ENCODE peak calls at places on chromosome 15, in five cellular contexts. One of them, this sample, is unnamed.
A peak's percentile ranks its signal among the peaks of the same experiment; 100 is the strongest.

GRCh38 chr15:64152507-64153387 is 1.2 kb downstream of the SNX22 start:
- DNase-seq in mesenchymal stem cell: peak; percentile 9
- DNase-seq in trophoblast cell: no peak
- DNase-seq in H1: no peak
- DNase-seq in IMR-90: no peak
- DNase-seq in this sample: no peak

GRCh38 chr15:89494941-89495637 is 1.3 kb downstream of the RHCG start:
- DNase-seq in H1: no peak
- DNase-seq in IMR-90: no peak
- DNase-seq in trophoblast cell: peak; percentile 65
- DNase-seq in mesenchymal stem cell: no peak
- DNase-seq in this sample: peak; percentile 32

GRCh38 chr15:80789296-80789695 is 10.1 kb downstream of the CEMIP start:
- DNase-seq in IMR-90: peak; percentile 78
- DNase-seq in trophoblast cell: peak; percentile 51
- DNase-seq in H1: no peak
- DNase-seq in mesenchymal stem cell: peak; percentile 30
- DNase-seq in this sample: no peak

GRCh38 chr15:72353266-72353665 is 22.5 kb downstream of the HEXA start:
- DNase-seq in trophoblast cell: peak; percentile 95
- DNase-seq in H1: no peak
- DNase-seq in mesenchymal stem cell: peak; percentile 33
- DNase-seq in IMR-90: peak; percentile 58
- DNase-seq in this sample: no peak

GRCh38 chr15:38626443-38627050 is 61.9 kb upstream of the RASGRP1 start:
- DNase-seq in IMR-90: no peak
- DNase-seq in H1: no peak
- DNase-seq in mesenchymal stem cell: no peak
- DNase-seq in trophoblast cell: no peak
- DNase-seq in this sample: no peak

GRCh38 chr15:91694829-91695205 is 158.7 kb upstream of the SLCO3A1 start:
- DNase-seq in mesenchymal stem cell: no peak
- DNase-seq in IMR-90: peak; percentile 47
- DNase-seq in H1: no peak
- DNase-seq in trophoblast cell: peak; percentile 85
- DNase-seq in this sample: no peak

GRCh38 chr15:72782993-72783562 is 480 bp downstream of the ADPGK start:
- DNase-seq in mesenchymal stem cell: peak; percentile 88
- DNase-seq in trophoblast cell: peak; percentile 44
- DNase-seq in H1: no peak
- DNase-seq in IMR-90: peak; percentile 27
- DNase-seq in this sample: no peak

GRCh38 chr15:63348392-63348791 is 33.3 kb downstream of the CA12 start:
- DNase-seq in trophoblast cell: no peak
- DNase-seq in IMR-90: peak; percentile 63
- DNase-seq in mesenchymal stem cell: peak; percentile 41
- DNase-seq in H1: no peak
- DNase-seq in this sample: no peak

GRCh38 chr15:71199384-71200351 is 84.4 kb downstream of the THSD4 start:
- DNase-seq in H1: no peak
- DNase-seq in IMR-90: peak; percentile 50
- DNase-seq in trophoblast cell: no peak
- DNase-seq in mesenchymal stem cell: peak; percentile 2
- DNase-seq in this sample: no peak

GRCh38 chr15:57654136-57654845 is 52.2 kb upstream of the POLR2M start:
- DNase-seq in trophoblast cell: peak; percentile 44
- DNase-seq in mesenchymal stem cell: no peak
- DNase-seq in H1: no peak
- DNase-seq in IMR-90: peak; percentile 27
- DNase-seq in this sample: no peak

GRCh38 chr15:83204697-83205096 is 2.9 kb downstream of the HDGFL3 start:
- DNase-seq in IMR-90: no peak
- DNase-seq in H1: no peak
- DNase-seq in trophoblast cell: no peak
- DNase-seq in mesenchymal stem cell: no peak
- DNase-seq in this sample: no peak

GRCh38 chr15:78640840-78641733 is at the start of gene CHRNB4:
- DNase-seq in H1: peak; percentile 62
- DNase-seq in IMR-90: no peak
- DNase-seq in mesenchymal stem cell: peak; percentile 30
- DNase-seq in trophoblast cell: peak; percentile 45
- DNase-seq in this sample: peak; percentile 73

GRCh38 chr15:29636140-29636539 is 186.1 kb downstream of the TJP1 start:
- DNase-seq in H1: no peak
- DNase-seq in mesenchymal stem cell: no peak
- DNase-seq in trophoblast cell: no peak
- DNase-seq in IMR-90: no peak
- DNase-seq in this sample: no peak

GRCh38 chr15:51298656-51299055 is 39.7 kb downstream of the CYP19A1 start:
- DNase-seq in mesenchymal stem cell: no peak
- DNase-seq in H1: no peak
- DNase-seq in IMR-90: no peak
- DNase-seq in trophoblast cell: no peak
- DNase-seq in this sample: no peak

GRCh38 chr15:90211440-90212168 is 10.5 kb downstream of the SEMA4B start:
- DNase-seq in H1: no peak
- DNase-seq in mesenchymal stem cell: peak; percentile 57
- DNase-seq in trophoblast cell: no peak
- DNase-seq in IMR-90: peak; percentile 67
- DNase-seq in this sample: no peak

GRCh38 chr15:63133786-63134185 is 12.1 kb downstream of the LACTB start:
- DNase-seq in IMR-90: peak; percentile 75
- DNase-seq in H1: no peak
- DNase-seq in trophoblast cell: no peak
- DNase-seq in mesenchymal stem cell: peak; percentile 45
- DNase-seq in this sample: no peak

GRCh38 chr15:91022075-91022831 is at the start of gene VPS33B:
- DNase-seq in mesenchymal stem cell: peak; percentile 89
- DNase-seq in IMR-90: peak; percentile 80
- DNase-seq in trophoblast cell: peak; percentile 84
- DNase-seq in H1: peak; percentile 68
- DNase-seq in this sample: peak; percentile 79

GRCh38 chr15:41115088-41115651 is 910 bp downstream of the INO80 start:
- DNase-seq in IMR-90: peak; percentile 35
- DNase-seq in mesenchymal stem cell: peak; percentile 69
- DNase-seq in H1: no peak
- DNase-seq in trophoblast cell: peak; percentile 46
- DNase-seq in this sample: peak; percentile 38

GRCh38 chr15:96893159-96893906 is 562.8 kb downstream of the NR2F2 start:
- DNase-seq in IMR-90: no peak
- DNase-seq in H1: no peak
- DNase-seq in mesenchymal stem cell: peak; percentile 58
- DNase-seq in trophoblast cell: peak; percentile 18
- DNase-seq in this sample: peak; percentile 43

GRCh38 chr15:29449136-29449535 is 179.5 kb upstream of the NSMCE3 start:
- DNase-seq in IMR-90: no peak
- DNase-seq in trophoblast cell: peak; percentile 29
- DNase-seq in mesenchymal stem cell: no peak
- DNase-seq in H1: no peak
- DNase-seq in this sample: peak; percentile 42

GRCh38 chr15:46088486-46089437 is 453.9 kb downstream of the SQOR start:
- DNase-seq in trophoblast cell: no peak
- DNase-seq in IMR-90: peak; percentile 49
- DNase-seq in H1: no peak
- DNase-seq in mesenchymal stem cell: peak; percentile 1
- DNase-seq in this sample: no peak

GRCh38 chr15:56765252-56765651 is 31.9 kb upstream of the ZNF280D start:
- DNase-seq in mesenchymal stem cell: peak; percentile 26
- DNase-seq in trophoblast cell: no peak
- DNase-seq in IMR-90: peak; percentile 80
- DNase-seq in H1: no peak
- DNase-seq in this sample: no peak

GRCh38 chr15:31758126-31758525 is 272.2 kb upstream of the CHRNA7 start:
- DNase-seq in mesenchymal stem cell: no peak
- DNase-seq in trophoblast cell: no peak
- DNase-seq in IMR-90: peak; percentile 2
- DNase-seq in H1: no peak
- DNase-seq in this sample: no peak

GRCh38 chr15:52503788-52504496 is 24.7 kb downstream of the MYO5A start:
- DNase-seq in mesenchymal stem cell: no peak
- DNase-seq in H1: no peak
- DNase-seq in trophoblast cell: no peak
- DNase-seq in IMR-90: peak; percentile 86
- DNase-seq in this sample: no peak

GRCh38 chr15:71203573-71204444 is 88.5 kb downstream of the THSD4 start:
- DNase-seq in trophoblast cell: no peak
- DNase-seq in IMR-90: peak; percentile 35
- DNase-seq in H1: peak; percentile 84
- DNase-seq in mesenchymal stem cell: no peak
- DNase-seq in this sample: no peak

GRCh38 chr15:93477188-93477587 is 388.2 kb upstream of the RGMA start:
- DNase-seq in IMR-90: no peak
- DNase-seq in H1: peak; percentile 95
- DNase-seq in mesenchymal stem cell: no peak
- DNase-seq in trophoblast cell: no peak
- DNase-seq in this sample: peak; percentile 64

GRCh38 chr15:75659928-75660645 is 12.4 kb downstream of the SNX33 start:
- DNase-seq in mesenchymal stem cell: no peak
- DNase-seq in trophoblast cell: no peak
- DNase-seq in H1: no peak
- DNase-seq in IMR-90: no peak
- DNase-seq in this sample: no peak

GRCh38 chr15:75656813-75657212 is 9.1 kb downstream of the SNX33 start:
- DNase-seq in H1: no peak
- DNase-seq in IMR-90: no peak
- DNase-seq in trophoblast cell: no peak
- DNase-seq in mesenchymal stem cell: no peak
- DNase-seq in this sample: no peak

GRCh38 chr15:75661779-75662140 is 14.0 kb downstream of the SNX33 start:
- DNase-seq in mesenchymal stem cell: no peak
- DNase-seq in trophoblast cell: no peak
- DNase-seq in IMR-90: no peak
- DNase-seq in H1: no peak
- DNase-seq in this sample: no peak

GRCh38 chr15:75661041-75661778 is 13.5 kb downstream of the SNX33 start:
- DNase-seq in mesenchymal stem cell: peak; percentile 96
- DNase-seq in H1: peak; percentile 36
- DNase-seq in trophoblast cell: peak; percentile 77
- DNase-seq in IMR-90: peak; percentile 91
- DNase-seq in this sample: no peak

DNA sequence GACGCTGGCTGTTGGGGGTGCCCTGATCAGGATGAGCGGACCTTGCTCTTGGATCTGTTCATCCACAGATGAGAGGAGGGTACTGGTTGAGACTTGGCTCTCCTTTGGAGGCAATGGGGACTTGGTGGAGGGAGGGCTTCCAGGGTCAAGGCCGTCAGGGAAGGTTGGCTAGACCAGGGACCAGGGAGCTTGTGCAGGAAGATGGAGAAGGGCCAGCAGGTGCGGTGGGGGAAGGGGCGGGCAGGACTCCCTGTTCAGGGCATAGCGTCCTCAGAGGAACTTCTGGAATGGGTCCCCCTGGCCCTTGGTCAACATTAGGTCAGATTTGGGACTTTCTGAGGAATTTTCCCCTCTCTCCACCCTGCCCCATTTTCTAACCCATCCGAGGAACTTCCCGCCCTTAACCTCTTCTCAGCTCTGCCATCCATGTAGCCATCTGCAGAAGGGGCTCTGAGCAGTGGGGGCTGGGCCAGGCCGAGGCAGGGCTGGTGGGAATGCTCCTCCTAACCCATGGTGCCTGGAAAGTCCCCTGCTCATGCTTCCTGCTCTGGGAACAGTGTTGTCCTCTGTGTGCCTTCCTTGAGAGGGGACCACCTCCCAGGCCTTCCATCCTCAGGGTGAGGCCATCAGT is 11.5 kb downstream of the SNX33 start:
- DNase-seq in H1: no peak
- DNase-seq in trophoblast cell: no peak
- DNase-seq in mesenchymal stem cell: no peak
- DNase-seq in IMR-90: no peak
- DNase-seq in this sample: no peak
- H3K4me1 ChIP-seq in H1: peaks cover 3% of the 10 kb centered on the region
- H3K4me1 ChIP-seq in trophoblast cell: peaks cover 13% of the 10 kb centered on the region
- H3K4me1 ChIP-seq in mesenchymal stem cell: peaks cover 40% of the 10 kb centered on the region
- H3K4me1 ChIP-seq in IMR-90: peaks cover 24% of the 10 kb centered on the region
- H3K4me1 ChIP-seq in this sample: no peaks in the 10 kb centered on the region

GRCh38 chr15:40044717-40045571 is 6.0 kb upstream of the SRP14 start:
- DNase-seq in H1: no peak
- DNase-seq in trophoblast cell: peak; percentile 87
- DNase-seq in IMR-90: peak; percentile 76
- DNase-seq in mesenchymal stem cell: peak; percentile 87
- DNase-seq in this sample: peak; percentile 56
- H3K4me3 ChIP-seq in H1: peak overlapping the region; percentile 46
- H3K4me3 ChIP-seq in trophoblast cell: no peak overlapping the region
- H3K4me3 ChIP-seq in IMR-90: no peak overlapping the region
- H3K4me3 ChIP-seq in mesenchymal stem cell: no peak overlapping the region
- H3K4me3 ChIP-seq in this sample: no peak overlapping the region

DNA sequence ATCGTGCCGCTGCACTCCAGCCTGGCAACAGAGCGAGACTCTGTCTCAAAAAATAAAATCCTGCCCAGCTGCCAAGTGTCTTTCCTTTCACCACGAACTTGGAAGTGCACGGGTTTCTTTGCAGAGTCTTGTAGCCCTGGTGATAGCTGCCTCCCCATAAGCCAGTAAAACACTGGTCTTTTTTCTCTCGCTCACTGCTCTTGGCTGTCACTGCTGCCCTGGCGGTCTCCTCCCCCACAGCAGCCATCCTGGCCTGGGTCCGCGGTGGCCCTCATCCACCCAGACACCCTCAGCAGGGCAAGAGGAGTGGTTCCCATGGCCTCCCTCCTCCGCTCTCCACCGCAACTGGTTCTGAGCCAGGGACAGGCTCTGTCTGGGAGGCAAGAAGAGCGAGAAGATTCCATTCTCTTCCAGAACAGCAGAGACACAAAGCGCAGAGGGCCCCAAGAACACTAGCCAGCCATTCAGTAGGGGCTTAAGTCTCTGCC is 44.4 kb downstream of the KLHL25 start:
- DNase-seq in mesenchymal stem cell: no peak
- DNase-seq in H1: no peak
- DNase-seq in IMR-90: peak; percentile 8
- DNase-seq in trophoblast cell: no peak
- DNase-seq in this sample: no peak
- H3K14ac ChIP-seq in mesenchymal stem cell: no peak overlapping the region
- H3K14ac ChIP-seq in H1: no peak overlapping the region
- H3K14ac ChIP-seq in IMR-90: no peak overlapping the region
- H3K14ac ChIP-seq in trophoblast cell: no peak overlapping the region
- H3K14ac ChIP-seq in this sample: peak overlapping the region; percentile 14

DNA sequence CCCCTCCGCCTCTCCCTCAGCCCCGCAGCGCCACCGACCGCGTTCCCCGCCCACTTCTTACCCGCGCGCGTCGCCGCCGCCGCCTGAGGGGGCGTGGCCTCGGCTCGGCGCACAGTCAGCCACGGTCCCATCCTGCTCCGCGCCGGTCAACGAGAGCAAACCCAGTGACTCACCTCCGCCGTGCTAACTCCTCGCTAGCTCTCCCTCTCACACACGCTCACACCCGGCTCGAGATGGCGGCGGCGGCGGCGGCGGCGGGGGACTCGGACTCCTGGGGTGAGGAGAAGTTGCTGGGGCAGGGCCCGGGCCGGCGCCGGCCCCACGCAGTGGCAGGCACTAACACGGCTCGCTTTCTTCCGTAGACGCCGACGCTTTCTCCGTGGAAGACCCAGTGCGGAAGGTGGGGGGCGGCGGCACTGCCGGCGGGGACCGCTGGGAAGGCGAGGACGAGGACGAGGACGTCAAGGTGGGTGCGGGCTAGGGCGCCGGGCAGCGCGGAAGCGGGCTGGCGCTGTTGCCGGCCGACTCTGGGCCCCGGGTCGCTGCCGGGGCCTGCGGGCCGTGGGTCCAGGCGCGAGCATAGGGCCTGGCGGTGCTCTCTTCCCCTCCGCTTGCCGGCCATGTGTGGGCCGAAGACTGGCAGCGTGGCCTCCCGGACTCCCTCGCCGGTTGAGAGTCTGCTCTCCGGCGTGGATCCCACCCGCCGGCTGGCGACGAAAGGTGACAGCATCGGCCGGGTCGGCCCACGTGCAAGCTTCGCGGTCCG is at the start of gene EIF3J:
- DNase-seq in mesenchymal stem cell: peak; percentile 97
- DNase-seq in H1: no peak
- DNase-seq in trophoblast cell: peak; percentile 97
- DNase-seq in IMR-90: peak; percentile 97
- DNase-seq in this sample: peak; percentile 94
- H3K4me1 ChIP-seq in mesenchymal stem cell: peaks cover 11% of the 10 kb centered on the region
- H3K4me1 ChIP-seq in H1: peaks cover 4% of the 10 kb centered on the region
- H3K4me1 ChIP-seq in trophoblast cell: no peaks in the 10 kb centered on the region
- H3K4me1 ChIP-seq in IMR-90: peaks cover 12% of the 10 kb centered on the region
- H3K4me1 ChIP-seq in this sample: peaks cover 5% of the 10 kb centered on the region

This sample was measured in neuronal stem cell.